ENCODE peak calls at places on chromosomes 1 and 21, in ten cellular contexts. One of them, this sample, is unnamed.
A peak's percentile ranks its signal among the peaks of the same experiment; 100 is the strongest.

GRCh38 chr21:36733857-36734256 is 34.9 kb downstream of the SIM2 start:
- DNase-seq in sigmoid colon: no peak
- DNase-seq in GM12865: no peak
- DNase-seq in upper lobe of left lung: peak; percentile 14
- DNase-seq in lung: no peak
- DNase-seq in testis: no peak
- DNase-seq in AG10803: no peak
- DNase-seq in K562: no peak
- DNase-seq in HFF-Myc: no peak
- DNase-seq in BE2C: no peak
- DNase-seq in this sample: no peak

GRCh38 chr1:169604781-169605560 is 18.7 kb upstream of the F5 start:
- DNase-seq in upper lobe of left lung: peak; percentile 69
- DNase-seq in K562: no peak
- DNase-seq in sigmoid colon: no peak
- DNase-seq in BE2C: no peak
- DNase-seq in lung: peak; percentile 38
- DNase-seq in HFF-Myc: no peak
- DNase-seq in AG10803: no peak
- DNase-seq in testis: no peak
- DNase-seq in GM12865: peak; percentile 63
- DNase-seq in this sample: no peak

GRCh38 chr21:41168391-41169257 is 664 bp downstream of the BACE2 start:
- DNase-seq in HFF-Myc: no peak
- DNase-seq in K562: no peak
- DNase-seq in upper lobe of left lung: peak; percentile 56
- DNase-seq in sigmoid colon: peak; percentile 90
- DNase-seq in BE2C: no peak
- DNase-seq in lung: peak; percentile 46
- DNase-seq in GM12865: peak; percentile 15
- DNase-seq in AG10803: peak; percentile 66
- DNase-seq in testis: peak; percentile 68
- DNase-seq in this sample: no peak

GRCh38 chr21:39444406-39445145 is 1.0 kb downstream of the LCA5L start:
- DNase-seq in sigmoid colon: no peak
- DNase-seq in testis: no peak
- DNase-seq in HFF-Myc: no peak
- DNase-seq in upper lobe of left lung: no peak
- DNase-seq in GM12865: no peak
- DNase-seq in lung: no peak
- DNase-seq in AG10803: peak; percentile 60
- DNase-seq in BE2C: no peak
- DNase-seq in K562: peak; percentile 42
- DNase-seq in this sample: peak; percentile 31

GRCh38 chr1:2276803-2277580 is 48.9 kb downstream of the SKI start:
- DNase-seq in upper lobe of left lung: no peak
- DNase-seq in BE2C: no peak
- DNase-seq in AG10803: peak; percentile 64
- DNase-seq in testis: no peak
- DNase-seq in lung: no peak
- DNase-seq in GM12865: no peak
- DNase-seq in HFF-Myc: no peak
- DNase-seq in K562: no peak
- DNase-seq in sigmoid colon: no peak
- DNase-seq in this sample: no peak

GRCh38 chr1:154386643-154387352 is 18.3 kb upstream of the IL6R start:
- DNase-seq in GM12865: peak; percentile 83
- DNase-seq in sigmoid colon: peak; percentile 29
- DNase-seq in AG10803: peak; percentile 13
- DNase-seq in testis: no peak
- DNase-seq in HFF-Myc: no peak
- DNase-seq in lung: peak; percentile 33
- DNase-seq in upper lobe of left lung: peak; percentile 52
- DNase-seq in K562: peak; percentile 60
- DNase-seq in BE2C: no peak
- DNase-seq in this sample: no peak

GRCh38 chr1:1968767-1969504 is 34.6 kb downstream of the CFAP74 start:
- DNase-seq in sigmoid colon: no peak
- DNase-seq in testis: no peak
- DNase-seq in BE2C: no peak
- DNase-seq in K562: no peak
- DNase-seq in GM12865: no peak
- DNase-seq in lung: peak; percentile 31
- DNase-seq in HFF-Myc: no peak
- DNase-seq in AG10803: no peak
- DNase-seq in upper lobe of left lung: no peak
- DNase-seq in this sample: no peak

GRCh38 chr1:188228623-188229022 is 1399.9 kb downstream of the PLA2G4A start:
- DNase-seq in BE2C: no peak
- DNase-seq in HFF-Myc: no peak
- DNase-seq in testis: no peak
- DNase-seq in GM12865: no peak
- DNase-seq in K562: no peak
- DNase-seq in lung: no peak
- DNase-seq in upper lobe of left lung: no peak
- DNase-seq in AG10803: no peak
- DNase-seq in sigmoid colon: no peak
- DNase-seq in this sample: no peak

GRCh38 chr1:226951286-226952120 is 11.4 kb downstream of the COQ8A start:
- DNase-seq in sigmoid colon: no peak
- DNase-seq in lung: no peak
- DNase-seq in HFF-Myc: no peak
- DNase-seq in AG10803: no peak
- DNase-seq in K562: no peak
- DNase-seq in GM12865: no peak
- DNase-seq in BE2C: no peak
- DNase-seq in upper lobe of left lung: no peak
- DNase-seq in testis: no peak
- DNase-seq in this sample: no peak

GRCh38 chr1:25541425-25541824 is 2.0 kb upstream of the LDLRAP1 start:
- DNase-seq in BE2C: no peak
- DNase-seq in K562: no peak
- DNase-seq in GM12865: no peak
- DNase-seq in lung: no peak
- DNase-seq in testis: no peak
- DNase-seq in HFF-Myc: no peak
- DNase-seq in sigmoid colon: no peak
- DNase-seq in AG10803: no peak
- DNase-seq in upper lobe of left lung: no peak
- DNase-seq in this sample: no peak

GRCh38 chr1:64112281-64112680 is 91.1 kb upstream of the UBE2U start:
- DNase-seq in GM12865: no peak
- DNase-seq in K562: no peak
- DNase-seq in BE2C: no peak
- DNase-seq in testis: no peak
- DNase-seq in upper lobe of left lung: no peak
- DNase-seq in AG10803: peak; percentile 77
- DNase-seq in HFF-Myc: no peak
- DNase-seq in lung: no peak
- DNase-seq in sigmoid colon: no peak
- DNase-seq in this sample: peak; percentile 63

GRCh38 chr1:27102707-27103468 is 52.0 kb downstream of the SLC9A1 start:
- DNase-seq in upper lobe of left lung: peak; percentile 85
- DNase-seq in testis: peak; percentile 86
- DNase-seq in sigmoid colon: peak; percentile 90
- DNase-seq in AG10803: peak; percentile 43
- DNase-seq in GM12865: peak; percentile 70
- DNase-seq in BE2C: peak; percentile 67
- DNase-seq in lung: peak; percentile 80
- DNase-seq in HFF-Myc: no peak
- DNase-seq in K562: peak; percentile 89
- DNase-seq in this sample: no peak

GRCh38 chr21:45253180-45253579 is 34.5 kb downstream of the POFUT2 start:
- DNase-seq in GM12865: no peak
- DNase-seq in upper lobe of left lung: no peak
- DNase-seq in BE2C: peak; percentile 42
- DNase-seq in lung: no peak
- DNase-seq in testis: no peak
- DNase-seq in sigmoid colon: no peak
- DNase-seq in HFF-Myc: no peak
- DNase-seq in AG10803: peak; percentile 13
- DNase-seq in K562: no peak
- DNase-seq in this sample: no peak

GRCh38 chr1:197783510-197783948 is 8.2 kb upstream of the DENND1B start:
- DNase-seq in K562: no peak
- DNase-seq in BE2C: no peak
- DNase-seq in GM12865: no peak
- DNase-seq in HFF-Myc: no peak
- DNase-seq in upper lobe of left lung: no peak
- DNase-seq in lung: no peak
- DNase-seq in AG10803: peak; percentile 65
- DNase-seq in testis: no peak
- DNase-seq in sigmoid colon: no peak
- DNase-seq in this sample: no peak

GRCh38 chr1:85279463-85280080 is 3.1 kb upstream of the BCL10 start:
- DNase-seq in lung: no peak
- DNase-seq in BE2C: no peak
- DNase-seq in upper lobe of left lung: no peak
- DNase-seq in sigmoid colon: no peak
- DNase-seq in testis: no peak
- DNase-seq in AG10803: no peak
- DNase-seq in HFF-Myc: no peak
- DNase-seq in GM12865: no peak
- DNase-seq in K562: no peak
- DNase-seq in this sample: no peak
- H3K4me3 ChIP-seq in lung: no peak overlapping the region
- H3K4me3 ChIP-seq in BE2C: no peak overlapping the region
- H3K4me3 ChIP-seq in upper lobe of left lung: no peak overlapping the region
- H3K4me3 ChIP-seq in sigmoid colon: no peak overlapping the region
- H3K4me3 ChIP-seq in testis: no peak overlapping the region
- H3K4me3 ChIP-seq in AG10803: peak overlapping the region; percentile 44
- H3K4me3 ChIP-seq in HFF-Myc: no peak overlapping the region
- H3K4me3 ChIP-seq in GM12865: no peak overlapping the region
- H3K4me3 ChIP-seq in K562: peak overlapping the region; percentile 2
- H3K4me3 ChIP-seq in this sample: peak overlapping the region; percentile 29

GRCh38 chr1:183776731-183777130 is 28.2 kb upstream of the RGL1 start:
- DNase-seq in upper lobe of left lung: no peak
- DNase-seq in AG10803: peak; percentile 54
- DNase-seq in testis: no peak
- DNase-seq in BE2C: no peak
- DNase-seq in sigmoid colon: no peak
- DNase-seq in K562: no peak
- DNase-seq in lung: no peak
- DNase-seq in GM12865: no peak
- DNase-seq in HFF-Myc: no peak
- DNase-seq in this sample: no peak

GRCh38 chr1:183780159-183780558 is 24.8 kb upstream of the RGL1 start:
- DNase-seq in lung: no peak
- DNase-seq in upper lobe of left lung: no peak
- DNase-seq in AG10803: no peak
- DNase-seq in GM12865: no peak
- DNase-seq in sigmoid colon: no peak
- DNase-seq in HFF-Myc: no peak
- DNase-seq in K562: no peak
- DNase-seq in testis: no peak
- DNase-seq in BE2C: no peak
- DNase-seq in this sample: no peak

GRCh38 chr1:183778568-183779433 is 26.1 kb upstream of the RGL1 start:
- DNase-seq in upper lobe of left lung: no peak
- DNase-seq in AG10803: no peak
- DNase-seq in K562: no peak
- DNase-seq in GM12865: no peak
- DNase-seq in testis: no peak
- DNase-seq in sigmoid colon: no peak
- DNase-seq in BE2C: no peak
- DNase-seq in HFF-Myc: no peak
- DNase-seq in lung: no peak
- DNase-seq in this sample: no peak

GRCh38 chr1:183777359-183777758 is 27.6 kb upstream of the RGL1 start:
- DNase-seq in K562: no peak
- DNase-seq in BE2C: no peak
- DNase-seq in HFF-Myc: no peak
- DNase-seq in AG10803: peak; percentile 26
- DNase-seq in upper lobe of left lung: no peak
- DNase-seq in sigmoid colon: no peak
- DNase-seq in lung: no peak
- DNase-seq in testis: no peak
- DNase-seq in GM12865: no peak
- DNase-seq in this sample: no peak

GRCh38 chr1:183778006-183778405 is 26.9 kb upstream of the RGL1 start:
- DNase-seq in lung: no peak
- DNase-seq in testis: no peak
- DNase-seq in BE2C: no peak
- DNase-seq in GM12865: no peak
- DNase-seq in K562: no peak
- DNase-seq in upper lobe of left lung: no peak
- DNase-seq in AG10803: no peak
- DNase-seq in sigmoid colon: no peak
- DNase-seq in HFF-Myc: no peak
- DNase-seq in this sample: no peak
- H3K4me3 ChIP-seq in lung: no peak overlapping the region
- H3K4me3 ChIP-seq in testis: no peak overlapping the region
- H3K4me3 ChIP-seq in BE2C: no peak overlapping the region
- H3K4me3 ChIP-seq in GM12865: no peak overlapping the region
- H3K4me3 ChIP-seq in K562: no peak overlapping the region
- H3K4me3 ChIP-seq in upper lobe of left lung: no peak overlapping the region
- H3K4me3 ChIP-seq in AG10803: no peak overlapping the region
- H3K4me3 ChIP-seq in sigmoid colon: no peak overlapping the region
- H3K4me3 ChIP-seq in HFF-Myc: no peak overlapping the region
- H3K4me3 ChIP-seq in this sample: no peak overlapping the region

GRCh38 chr1:93675272-93675671 is 6.4 kb downstream of the BCAR3 start:
- DNase-seq in K562: no peak
- DNase-seq in AG10803: no peak
- DNase-seq in upper lobe of left lung: no peak
- DNase-seq in BE2C: no peak
- DNase-seq in lung: no peak
- DNase-seq in GM12865: no peak
- DNase-seq in HFF-Myc: no peak
- DNase-seq in testis: no peak
- DNase-seq in sigmoid colon: no peak
- DNase-seq in this sample: no peak
- H3K4me3 ChIP-seq in K562: no peak overlapping the region
- H3K4me3 ChIP-seq in AG10803: no peak overlapping the region
- H3K4me3 ChIP-seq in upper lobe of left lung: no peak overlapping the region
- H3K4me3 ChIP-seq in BE2C: no peak overlapping the region
- H3K4me3 ChIP-seq in lung: no peak overlapping the region
- H3K4me3 ChIP-seq in GM12865: no peak overlapping the region
- H3K4me3 ChIP-seq in HFF-Myc: no peak overlapping the region
- H3K4me3 ChIP-seq in testis: no peak overlapping the region
- H3K4me3 ChIP-seq in sigmoid colon: no peak overlapping the region
- H3K4me3 ChIP-seq in this sample: no peak overlapping the region

DNA sequence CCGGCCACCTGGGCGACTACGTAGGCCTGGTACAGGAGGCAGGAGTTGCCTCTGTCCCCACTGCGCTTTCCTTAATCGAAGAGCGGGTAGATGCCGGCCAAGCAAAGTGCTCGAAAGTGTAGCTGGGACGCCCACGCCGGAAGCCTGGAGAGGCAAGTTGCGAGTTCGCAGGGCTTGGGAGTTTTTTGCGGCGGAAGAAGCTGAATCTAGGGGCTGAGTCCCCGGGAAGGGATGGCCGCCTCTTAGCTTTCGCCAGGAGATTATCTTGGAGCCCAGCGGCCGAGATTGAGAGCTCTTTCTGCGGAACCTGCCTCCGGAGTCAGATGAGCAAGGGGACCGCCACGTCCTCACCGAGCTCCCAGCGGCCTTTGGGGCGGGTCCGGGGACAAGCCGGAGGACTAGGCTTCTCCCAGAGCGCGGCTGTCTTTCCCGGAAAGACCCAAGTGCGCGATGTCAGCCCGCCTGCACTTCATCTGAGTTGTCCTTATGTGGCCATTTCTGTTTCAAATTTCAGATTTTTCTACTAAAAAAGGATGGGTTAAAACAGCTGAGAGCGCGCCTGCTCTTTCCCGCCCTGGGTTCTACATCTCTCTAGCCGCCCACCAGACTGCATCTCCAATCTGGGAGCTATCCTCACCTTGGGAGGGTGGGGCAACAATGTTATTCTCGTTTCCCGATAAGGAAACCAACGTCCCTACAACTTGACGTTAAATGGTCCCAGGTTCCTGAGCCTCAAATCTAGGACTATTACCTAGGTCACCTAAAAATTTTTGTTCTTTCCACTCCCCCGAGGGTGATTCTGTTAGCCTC is 12.4 kb upstream of the TBX15 start:
- DNase-seq in lung: no peak
- DNase-seq in HFF-Myc: no peak
- DNase-seq in BE2C: no peak
- DNase-seq in K562: no peak
- DNase-seq in upper lobe of left lung: no peak
- DNase-seq in GM12865: no peak
- DNase-seq in testis: no peak
- DNase-seq in sigmoid colon: peak; percentile 59
- DNase-seq in AG10803: peak; percentile 17
- DNase-seq in this sample: no peak
- H3K4me3 ChIP-seq in lung: no peak overlapping the region
- H3K4me3 ChIP-seq in HFF-Myc: peak overlapping the region; percentile 13
- H3K4me3 ChIP-seq in BE2C: no peak overlapping the region
- H3K4me3 ChIP-seq in K562: no peak overlapping the region
- H3K4me3 ChIP-seq in upper lobe of left lung: peak overlapping the region; percentile 10
- H3K4me3 ChIP-seq in GM12865: no peak overlapping the region
- H3K4me3 ChIP-seq in testis: peak overlapping the region; percentile 3
- H3K4me3 ChIP-seq in sigmoid colon: no peak overlapping the region
- H3K4me3 ChIP-seq in AG10803: peak overlapping the region; percentile 27
- H3K4me3 ChIP-seq in this sample: peak overlapping the region; percentile 19

This sample was measured in skeletal muscle cell.